ENCODE peak calls at places on chromosomes 4 and X, in six cellular contexts. One of them, this sample, is unnamed.
A peak's percentile ranks its signal among the peaks of the same experiment; 100 is the strongest.

GRCh38 chr4:88858752-88859151 is 161.1 kb upstream of the NAP1L5 start:
- DNase-seq in HCT116: no peak
- DNase-seq in GM23248: no peak
- DNase-seq in GM23338: no peak
- DNase-seq in neural progenitor cell: no peak
- DNase-seq in hepatocyte: no peak
- DNase-seq in this sample: peak; percentile 37

GRCh38 chrX:20029728-20030127 is 38.9 kb upstream of the BCLAF3 start:
- DNase-seq in HCT116: no peak
- DNase-seq in GM23248: no peak
- DNase-seq in GM23338: no peak
- DNase-seq in neural progenitor cell: no peak
- DNase-seq in hepatocyte: peak; percentile 61
- DNase-seq in this sample: no peak

GRCh38 chrX:87299563-87300160 is 217.9 kb upstream of the KLHL4 start:
- DNase-seq in HCT116: no peak
- DNase-seq in GM23248: peak; percentile 12
- DNase-seq in GM23338: peak; percentile 37
- DNase-seq in neural progenitor cell: peak; percentile 19
- DNase-seq in hepatocyte: peak; percentile 32
- DNase-seq in this sample: peak; percentile 16

GRCh38 chrX:57417827-57418226 is 131.3 kb downstream of the FAAH2 start:
- DNase-seq in HCT116: no peak
- DNase-seq in GM23248: no peak
- DNase-seq in GM23338: no peak
- DNase-seq in neural progenitor cell: no peak
- DNase-seq in hepatocyte: no peak
- DNase-seq in this sample: no peak

GRCh38 chrX:24241822-24242648 is 71.8 kb downstream of the SUPT20HL2 start:
- DNase-seq in HCT116: no peak
- DNase-seq in GM23248: peak; percentile 41
- DNase-seq in GM23338: peak; percentile 47
- DNase-seq in neural progenitor cell: peak; percentile 49
- DNase-seq in hepatocyte: peak; percentile 64
- DNase-seq in this sample: peak; percentile 62

GRCh38 chrX:40721489-40722106 is 13.7 kb downstream of the MED14 start:
- DNase-seq in HCT116: no peak
- DNase-seq in GM23248: no peak
- DNase-seq in GM23338: no peak
- DNase-seq in neural progenitor cell: no peak
- DNase-seq in hepatocyte: no peak
- DNase-seq in this sample: no peak

GRCh38 chr4:175807596-175807995 is 4.5 kb downstream of the GPM6A start:
- DNase-seq in HCT116: no peak
- DNase-seq in GM23248: no peak
- DNase-seq in GM23338: no peak
- DNase-seq in neural progenitor cell: no peak
- DNase-seq in hepatocyte: no peak
- DNase-seq in this sample: no peak

GRCh38 chr4:136680761-136681160 is 851.5 kb downstream of the PCDH18 start:
- DNase-seq in HCT116: no peak
- DNase-seq in GM23248: no peak
- DNase-seq in GM23338: no peak
- DNase-seq in neural progenitor cell: no peak
- DNase-seq in hepatocyte: no peak
- DNase-seq in this sample: no peak

GRCh38 chr4:145804134-145804533 is 124.2 kb downstream of the C4orf51 start:
- DNase-seq in HCT116: no peak
- DNase-seq in GM23248: peak; percentile 92
- DNase-seq in GM23338: no peak
- DNase-seq in neural progenitor cell: no peak
- DNase-seq in hepatocyte: peak; percentile 45
- DNase-seq in this sample: no peak

GRCh38 chrX:17613979-17614572 is 123.2 kb upstream of the SCML1 start:
- DNase-seq in HCT116: no peak
- DNase-seq in GM23248: no peak
- DNase-seq in GM23338: no peak
- DNase-seq in neural progenitor cell: no peak
- DNase-seq in hepatocyte: no peak
- DNase-seq in this sample: no peak

GRCh38 chrX:153764786-153765137 is 713 bp downstream of the PLXNB3 start:
- DNase-seq in HCT116: no peak
- DNase-seq in GM23248: no peak
- DNase-seq in GM23338: no peak
- DNase-seq in neural progenitor cell: no peak
- DNase-seq in hepatocyte: no peak
- DNase-seq in this sample: no peak

GRCh38 chrX:153763298-153763932 is 634 bp upstream of the PLXNB3 start:
- DNase-seq in HCT116: no peak
- DNase-seq in GM23248: no peak
- DNase-seq in GM23338: no peak
- DNase-seq in neural progenitor cell: no peak
- DNase-seq in hepatocyte: no peak
- DNase-seq in this sample: no peak

GRCh38 chrX:153765138-153766079 is 1.4 kb downstream of the PLXNB3 start:
- DNase-seq in HCT116: no peak
- DNase-seq in GM23248: peak; percentile 56
- DNase-seq in GM23338: no peak
- DNase-seq in neural progenitor cell: no peak
- DNase-seq in hepatocyte: no peak
- DNase-seq in this sample: no peak

GRCh38 chrX:153762636-153763173 is 1.3 kb upstream of the PLXNB3 start:
- DNase-seq in HCT116: no peak
- DNase-seq in GM23248: no peak
- DNase-seq in GM23338: no peak
- DNase-seq in neural progenitor cell: no peak
- DNase-seq in hepatocyte: no peak
- DNase-seq in this sample: no peak

GRCh38 chrX:153763989-153764755 is at the start of gene PLXNB3:
- DNase-seq in HCT116: peak; percentile 50
- DNase-seq in GM23248: peak; percentile 88
- DNase-seq in GM23338: peak; percentile 74
- DNase-seq in neural progenitor cell: peak; percentile 77
- DNase-seq in hepatocyte: peak; percentile 83
- DNase-seq in this sample: peak; percentile 64
- H3K4me2 ChIP-seq in HCT116: peak within 1 kb of the TSS; percentile 79
- H3K4me2 ChIP-seq in GM23248: peak within 1 kb of the TSS; percentile 73
- H3K4me2 ChIP-seq in GM23338: no peak within 1 kb of the TSS
- H3K4me2 ChIP-seq in neural progenitor cell: no peak within 1 kb of the TSS
- H3K4me2 ChIP-seq in hepatocyte: peak within 1 kb of the TSS; percentile 49
- H3K4me2 ChIP-seq in this sample: no peak within 1 kb of the TSS

GRCh38 chrX:47206316-47206715 is 12.2 kb upstream of the CDK16 start:
- DNase-seq in HCT116: no peak
- DNase-seq in GM23248: peak; percentile 69
- DNase-seq in GM23338: no peak
- DNase-seq in neural progenitor cell: no peak
- DNase-seq in hepatocyte: no peak
- DNase-seq in this sample: no peak
- H3K36me3 ChIP-seq in HCT116: peaks cover 36% of the 10 kb centered on the region
- H3K36me3 ChIP-seq in GM23248: peaks cover 25% of the 10 kb centered on the region
- H3K36me3 ChIP-seq in GM23338: peaks cover 33% of the 10 kb centered on the region
- H3K36me3 ChIP-seq in neural progenitor cell: peaks cover 12% of the 10 kb centered on the region
- H3K36me3 ChIP-seq in hepatocyte: no peaks in the 10 kb centered on the region
- H3K36me3 ChIP-seq in this sample: peaks cover 98% of the 10 kb centered on the region

GRCh38 chrX:50756276-50756675 is 57.7 kb downstream of the SHROOM4 start:
- DNase-seq in HCT116: no peak
- DNase-seq in GM23248: no peak
- DNase-seq in GM23338: no peak
- DNase-seq in neural progenitor cell: no peak
- DNase-seq in hepatocyte: no peak
- DNase-seq in this sample: no peak
- TF ChIP-seq EZH2phosphoT487 in HCT116: no peak
- TF ChIP-seq EZH2phosphoT487 in GM23248: no peak
- TF ChIP-seq EZH2phosphoT487 in GM23338: no peak
- TF ChIP-seq EZH2phosphoT487 in neural progenitor cell: no peak
- TF ChIP-seq EZH2phosphoT487 in hepatocyte: no peak
- TF ChIP-seq EZH2phosphoT487 in this sample: no peak

GRCh38 chrX:49041683-49042529 is 1.3 kb downstream of the TFE3 start:
- DNase-seq in HCT116: no peak
- DNase-seq in GM23248: peak; percentile 55
- DNase-seq in GM23338: peak; percentile 21
- DNase-seq in neural progenitor cell: no peak
- DNase-seq in hepatocyte: peak; percentile 49
- DNase-seq in this sample: peak; percentile 27

GRCh38 chrX:49042581-49043219 is 457 bp downstream of the TFE3 start:
- DNase-seq in HCT116: no peak
- DNase-seq in GM23248: no peak
- DNase-seq in GM23338: no peak
- DNase-seq in neural progenitor cell: no peak
- DNase-seq in hepatocyte: no peak
- DNase-seq in this sample: no peak

GRCh38 chrX:49039598-49040375 is 3.4 kb downstream of the TFE3 start:
- DNase-seq in HCT116: peak; percentile 75
- DNase-seq in GM23248: peak; percentile 93
- DNase-seq in GM23338: peak; percentile 95
- DNase-seq in neural progenitor cell: peak; percentile 92
- DNase-seq in hepatocyte: peak; percentile 93
- DNase-seq in this sample: peak; percentile 68

GRCh38 chrX:49040376-49040955 is 2.7 kb downstream of the TFE3 start:
- DNase-seq in HCT116: no peak
- DNase-seq in GM23248: peak; percentile 47
- DNase-seq in GM23338: peak; percentile 52
- DNase-seq in neural progenitor cell: no peak
- DNase-seq in hepatocyte: no peak
- DNase-seq in this sample: no peak

GRCh38 chrX:49037883-49038475 is 5.2 kb downstream of the TFE3 start:
- DNase-seq in HCT116: no peak
- DNase-seq in GM23248: peak; percentile 62
- DNase-seq in GM23338: no peak
- DNase-seq in neural progenitor cell: no peak
- DNase-seq in hepatocyte: no peak
- DNase-seq in this sample: no peak
- H3K4me2 ChIP-seq in HCT116: no peak overlapping the region
- H3K4me2 ChIP-seq in GM23248: no peak overlapping the region
- H3K4me2 ChIP-seq in GM23338: no peak overlapping the region
- H3K4me2 ChIP-seq in neural progenitor cell: no peak overlapping the region
- H3K4me2 ChIP-seq in hepatocyte: no peak overlapping the region
- H3K4me2 ChIP-seq in this sample: no peak overlapping the region